ENCODE peak calls at places on chromosomes 16 and 17, in seven cellular contexts. A is upper lobe of right lung; G is suprapubic skin; M is Panc1; K is IMR-90; T is HEK293T; Z is activated T-helper 1 cell treated with anti-CD3 and anti-CD28 coated beads, Interleukin-2, amount 50 U/mL, for 16 hours. F is an unnamed sample.

GRCh38 chr17:14359251-14359939 is 58.5 kb downstream of the HS3ST3B1 start:
- DNase-seq in A (no peak), G (no peak), M (no peak), K (no peak), T (no peak), Z (no peak), F (no peak)

GRCh38 chr16:81600275-81600674 is 155.7 kb downstream of the CMIP start:
- DNase-seq in A (no peak), G (no peak), M (no peak), K (peak), T (no peak), Z (no peak), F (peak)

GRCh38 chr16:84629580-84629979 is 11.7 kb upstream of the COTL1 start:
- DNase-seq in A (no peak), G (no peak), M (no peak), K (no peak), T (no peak), Z (no peak), F (no peak)

GRCh38 chr16:15485175-15485574 is 50.8 kb downstream of the BMERB1 start:
- DNase-seq in A (no peak), G (no peak), M (no peak), K (no peak), T (no peak), Z (no peak), F (no peak)

GRCh38 chr16:87765473-87765775 is 362 bp downstream of the KLHDC4 start:
- DNase-seq in A (peak), G (no peak), M (no peak), K (peak), T (peak), Z (no peak), F (no peak)

GRCh38 chr17:80045703-80046102 is 9.3 kb downstream of the CCDC40 start:
- DNase-seq in A (no peak), G (no peak), M (no peak), K (no peak), T (no peak), Z (no peak), F (no peak)

GRCh38 chr16:1346422-1347285 is 5.0 kb downstream of the TSR3 start:
- DNase-seq in A (no peak), G (no peak), M (no peak), K (no peak), T (no peak), Z (no peak), F (no peak)

GRCh38 chr16:49492090-49492801 is 118.6 kb downstream of the C16orf78 start:
- DNase-seq in A (peak), G (peak), M (no peak), K (no peak), T (peak), Z (no peak), F (no peak)

GRCh38 chr16:15682105-15682570 is 32.1 kb downstream of the NDE1 start:
- DNase-seq in A (no peak), G (no peak), M (peak), K (peak), T (no peak), Z (no peak), F (peak)

GRCh38 chr17:74116087-74116717 is 87.3 kb upstream of the RPL38 start:
- DNase-seq in A (peak), G (no peak), M (no peak), K (no peak), T (no peak), Z (no peak), F (no peak)

GRCh38 chr16:24935336-24935735 is 79.8 kb downstream of the ARHGAP17 start:
- DNase-seq in A (no peak), G (no peak), M (no peak), K (no peak), T (no peak), Z (no peak), F (no peak)

GRCh38 chr17:43952724-43953666 is 745 bp downstream of the PYY start:
- DNase-seq in A (no peak), G (no peak), M (no peak), K (no peak), T (no peak), Z (no peak), F (no peak)

GRCh38 chr17:72632026-72632684 is 460.3 kb downstream of the SLC39A11 start:
- DNase-seq in A (no peak), G (no peak), M (no peak), K (no peak), T (no peak), Z (no peak), F (no peak)

GRCh38 chr16:1615761-1616160 is 3.6 kb downstream of the CRAMP1 start:
- DNase-seq in A (no peak), G (no peak), M (no peak), K (peak), T (no peak), Z (no peak), F (no peak)

GRCh38 chr17:49715221-49715620 is 7.5 kb upstream of the SLC35B1 start:
- DNase-seq in A (no peak), G (no peak), M (no peak), K (no peak), T (no peak), Z (no peak), F (no peak)

GRCh38 chr16:86121611-86122010 is 222.6 kb downstream of the IRF8 start:
- DNase-seq in A (no peak), G (no peak), M (no peak), K (no peak), T (no peak), Z (no peak), F (no peak)

GRCh38 chr16:77469639-77470038 is 34.8 kb upstream of the ADAMTS18 start:
- DNase-seq in A (no peak), G (peak), M (no peak), K (no peak), T (no peak), Z (no peak), F (no peak)

GRCh38 chr17:51995797-51996403 is 162.6 kb downstream of the CA10 start:
- DNase-seq in A (no peak), G (no peak), M (no peak), K (no peak), T (no peak), Z (no peak), F (peak)

GRCh38 chr16:47018223-47018891 is 44.9 kb upstream of the DNAJA2 start:
- DNase-seq in A (no peak), G (no peak), M (peak), K (peak), T (peak), Z (no peak), F (peak)

GRCh38 chr16:28554634-28555423 is 1.1 kb downstream of the SGF29 start:
- DNase-seq in A (no peak), G (no peak), M (no peak), K (no peak), T (no peak), Z (no peak), F (no peak)

GRCh38 chr17:59278401-59278800 is 53.1 kb upstream of the YPEL2 start:
- DNase-seq in A (no peak), G (no peak), M (no peak), K (no peak), T (no peak), Z (no peak), F (no peak)

GRCh38 chr17:82276951-82277350 is 3.5 kb upstream of the CSNK1D start:
- DNase-seq in A (no peak), G (no peak), M (no peak), K (no peak), T (no peak), Z (no peak), F (no peak)

GRCh38 chr16:8678068-8678927 is 3.9 kb downstream of the ABAT start:
- DNase-seq in A (no peak), G (no peak), M (no peak), K (peak), T (no peak), Z (no peak), F (peak)

GRCh38 chr16:68015681-68016080 is at the start of gene DPEP2NB:
- DNase-seq in A (no peak), G (no peak), M (no peak), K (no peak), T (no peak), Z (no peak), F (no peak)

GRCh38 chr17:50206604-50207293 is 5.3 kb upstream of the COL1A1 start:
- DNase-seq in A (no peak), G (peak), M (no peak), K (peak), T (peak), Z (no peak), F (no peak)

GRCh38 chr16:82629441-82630027 is 2.8 kb downstream of the CDH13 start:
- DNase-seq in A (no peak), G (no peak), M (no peak), K (peak), T (no peak), Z (no peak), F (peak)

GRCh38 chr17:83136156-83136555 is 56.7 kb downstream of the METRNL start:
- DNase-seq in A (peak), G (peak), M (no peak), K (no peak), T (no peak), Z (no peak), F (no peak)

GRCh38 chr17:30824002-30824355 is 513 bp downstream of the CRLF3 start:
- DNase-seq in A (no peak), G (no peak), M (no peak), K (no peak), T (peak), Z (no peak), F (no peak)

GRCh38 chr16:1169285-1170075 is 16.6 kb downstream of the CACNA1H start:
- DNase-seq in A (no peak), G (no peak), M (no peak), K (no peak), T (no peak), Z (no peak), F (no peak)

GRCh38 chr17:34571428-34572130 is 7.8 kb upstream of the TMEM132E start:
- DNase-seq in A (peak), G (no peak), M (no peak), K (no peak), T (no peak), Z (no peak), F (no peak)

GRCh38 chr17:7673239-7673638 is 14.1 kb downstream of the TP53 start:
- DNase-seq in A (no peak), G (no peak), M (no peak), K (no peak), T (peak), Z (no peak), F (no peak)

GRCh38 chr17:40121191-40121885 is 433 bp upstream of the MSL1 start:
- DNase-seq in A (peak), G (peak), M (no peak), K (peak), T (peak), Z (no peak), F (peak)

GRCh38 chr16:86571197-86571915 is 4.7 kb downstream of the FOXC2 start:
- DNase-seq in A (no peak), G (no peak), M (no peak), K (no peak), T (no peak), Z (no peak), F (no peak)

F was measured in renal cortical epithelial cell.